ENCODE peak calls at places on chromosomes 16 and 17, in eight cellular contexts. Y, N, D, C, M, B, S and W are unnamed samples.

GRCh38 chr16:69143116-69143515 is 10.7 kb downstream of the UTP4 start:
- DNase-seq in Y (no peak), N (no peak), D (no peak), C (no peak), M (no peak), B (no peak), S (no peak), W (peak; percentile 21)

GRCh38 chr16:11738742-11739544 is 3.7 kb downstream of the TXNDC11 start:
- DNase-seq in Y (no peak), N (no peak), D (no peak), C (no peak), M (no peak), B (no peak), S (no peak), W (no peak)

GRCh38 chr16:11123666-11124065 is 132.3 kb downstream of the SOCS1 start:
- DNase-seq in Y (no peak), N (no peak), D (no peak), C (no peak), M (no peak), B (no peak), S (no peak), W (no peak)

GRCh38 chr17:66915204-66915611 is 49.3 kb upstream of the CACNG4 start:
- DNase-seq in Y (no peak), N (no peak), D (no peak), C (no peak), M (no peak), B (no peak), S (no peak), W (no peak)

GRCh38 chr17:78924481-78925151 is 571 bp downstream of the TIMP2 start:
- DNase-seq in Y (no peak), N (no peak), D (no peak), C (no peak), M (no peak), B (no peak), S (no peak), W (no peak)

GRCh38 chr17:67110619-67111018 is 66.3 kb downstream of the CACNG1 start:
- DNase-seq in Y (no peak), N (no peak), D (no peak), C (no peak), M (no peak), B (no peak), S (no peak), W (no peak)

GRCh38 chr17:66152756-66153155 is 39.2 kb downstream of the CEP112 start:
- DNase-seq in Y (no peak), N (no peak), D (no peak), C (peak; percentile 64), M (no peak), B (no peak), S (no peak), W (no peak)

GRCh38 chr17:81068411-81068810 is 33.5 kb downstream of the BAIAP2 start:
- DNase-seq in Y (no peak), N (no peak), D (no peak), C (no peak), M (no peak), B (no peak), S (no peak), W (no peak)

GRCh38 chr16:1262210-1262845 is 6.5 kb downstream of the TPSD1 start:
- DNase-seq in Y (no peak), N (no peak), D (no peak), C (no peak), M (no peak), B (no peak), S (no peak), W (no peak)

GRCh38 chr17:44636562-44636961 is 19.7 kb upstream of the MEIOC start:
- DNase-seq in Y (no peak), N (no peak), D (no peak), C (peak; percentile 62), M (no peak), B (no peak), S (no peak), W (peak; percentile 43)

GRCh38 chr16:78884199-78884598 is 716.3 kb downstream of the MAF start:
- DNase-seq in Y (no peak), N (no peak), D (no peak), C (no peak), M (no peak), B (no peak), S (no peak), W (no peak)

GRCh38 chr16:946048-946395 is 24.8 kb downstream of the LMF1 start:
- DNase-seq in Y (no peak), N (no peak), D (no peak), C (peak; percentile 62), M (no peak), B (no peak), S (no peak), W (no peak)

GRCh38 chr16:64982581-64982980 is 139.3 kb downstream of the CDH11 start:
- DNase-seq in Y (no peak), N (no peak), D (no peak), C (peak; percentile 54), M (no peak), B (no peak), S (no peak), W (no peak)

GRCh38 chr16:50611332-50611934 is 63.2 kb downstream of the NKD1 start:
- DNase-seq in Y (no peak), N (no peak), D (no peak), C (peak; percentile 59), M (no peak), B (no peak), S (peak; percentile 15), W (no peak)

GRCh38 chr16:47887496-47887895 is 268.3 kb downstream of the ABCC12 start:
- DNase-seq in Y (no peak), N (no peak), D (no peak), C (peak; percentile 28), M (no peak), B (no peak), S (no peak), W (no peak)

GRCh38 chr16:55249361-55249760 is 74.6 kb upstream of the IRX6 start:
- DNase-seq in Y (no peak), N (no peak), D (no peak), C (no peak), M (no peak), B (no peak), S (no peak), W (no peak)

GRCh38 chr17:79776378-79777165 is 1.4 kb upstream of the CBX2 start:
- DNase-seq in Y (no peak), N (no peak), D (no peak), C (no peak), M (no peak), B (no peak), S (no peak), W (no peak)

GRCh38 chr17:46738544-46738943 is 79.9 kb downstream of the WNT3 start:
- DNase-seq in Y (no peak), N (no peak), D (no peak), C (no peak), M (no peak), B (no peak), S (no peak), W (no peak)

GRCh38 chr16:55001931-55002330 is 71.3 kb downstream of the IRX5 start:
- DNase-seq in Y (no peak), N (no peak), D (no peak), C (no peak), M (no peak), B (no peak), S (no peak), W (no peak)

GRCh38 chr17:520447-521167 is 168.0 kb upstream of the RPH3AL start:
- DNase-seq in Y (no peak), N (no peak), D (no peak), C (peak; percentile 83), M (no peak), B (no peak), S (no peak), W (no peak)

GRCh38 chr17:32865141-32865540 is 11.8 kb downstream of the MYO1D start:
- DNase-seq in Y (no peak), N (no peak), D (no peak), C (no peak), M (no peak), B (no peak), S (no peak), W (no peak)

GRCh38 chr17:9226130-9226793 is 205.0 kb downstream of the NTN1 start:
- DNase-seq in Y (no peak), N (no peak), D (no peak), C (no peak), M (no peak), B (peak; percentile 46), S (no peak), W (no peak)

GRCh38 chr16:21156767-21157467 is 1.6 kb upstream of the LDAF1 start:
- DNase-seq in Y (no peak), N (no peak), D (no peak), C (peak; percentile 53), M (no peak), B (no peak), S (no peak), W (peak; percentile 89)

GRCh38 chr17:17494499-17495447 is 1.4 kb downstream of the RASD1 start:
- DNase-seq in Y (no peak), N (no peak), D (peak; percentile 75), C (no peak), M (peak; percentile 13), B (peak; percentile 67), S (no peak), W (peak; percentile 31)

GRCh38 chr16:29811170-29811895 is 660 bp upstream of the PRRT2 start:
- DNase-seq in Y (peak; percentile 93), N (no peak), D (peak; percentile 97), C (peak; percentile 99), M (peak; percentile 77), B (peak; percentile 97), S (peak; percentile 61), W (peak; percentile 99)

GRCh38 chr16:27786881-27787625 is 237.1 kb downstream of the KATNIP start:
- DNase-seq in Y (no peak), N (no peak), D (no peak), C (no peak), M (no peak), B (no peak), S (no peak), W (no peak)

GRCh38 chr16:73125860-73126259 is 77.9 kb upstream of the ZFHX3 start:
- DNase-seq in Y (no peak), N (no peak), D (no peak), C (peak; percentile 89), M (no peak), B (no peak), S (no peak), W (no peak)

GRCh38 chr17:33377837-33378236 is 84.7 kb upstream of the ASIC2 start:
- DNase-seq in Y (no peak), N (no peak), D (no peak), C (no peak), M (no peak), B (no peak), S (no peak), W (no peak)

GRCh38 chr17:71681427-71682173 is 439.2 kb upstream of the SOX9 start:
- DNase-seq in Y (no peak), N (no peak), D (no peak), C (no peak), M (no peak), B (no peak), S (no peak), W (no peak)

GRCh38 chr16:89936508-89936907 is 12.0 kb upstream of the DEF8 start:
- DNase-seq in Y (no peak), N (no peak), D (no peak), C (no peak), M (no peak), B (no peak), S (no peak), W (no peak)